ENCODE peak calls at places on chromosomes 11 and 22, in five cellular contexts. One of them, this sample, is unnamed.

GRCh38 chr22:16783930-16784354 is 41.3 kb downstream of the XKR3 start:
- DNase-seq in fibroblast of villous mesenchyme: no peak
- DNase-seq in Panc1: no peak
- DNase-seq in cardiac muscle cell: no peak
- DNase-seq in AG09309: no peak
- DNase-seq in this sample: no peak

GRCh38 chr11:69834251-69834650 is 15.0 kb upstream of the FGF3 start:
- DNase-seq in fibroblast of villous mesenchyme: no peak
- DNase-seq in Panc1: no peak
- DNase-seq in cardiac muscle cell: no peak
- DNase-seq in AG09309: no peak
- DNase-seq in this sample: no peak

GRCh38 chr11:38543311-38543710 is 1945.3 kb upstream of the RAG2 start:
- DNase-seq in fibroblast of villous mesenchyme: peak
- DNase-seq in Panc1: no peak
- DNase-seq in cardiac muscle cell: no peak
- DNase-seq in AG09309: peak
- DNase-seq in this sample: peak

GRCh38 chr11:45961841-45962240 is 39.4 kb downstream of the LARGE2 start:
- DNase-seq in fibroblast of villous mesenchyme: no peak
- DNase-seq in Panc1: no peak
- DNase-seq in cardiac muscle cell: no peak
- DNase-seq in AG09309: no peak
- DNase-seq in this sample: no peak

GRCh38 chr11:86938900-86939880 is 16.0 kb downstream of the FZD4 start:
- DNase-seq in fibroblast of villous mesenchyme: peak
- DNase-seq in Panc1: peak
- DNase-seq in cardiac muscle cell: peak
- DNase-seq in AG09309: no peak
- DNase-seq in this sample: peak

GRCh38 chr11:45754261-45754709 is 50.7 kb upstream of the SLC35C1 start:
- DNase-seq in fibroblast of villous mesenchyme: peak
- DNase-seq in Panc1: no peak
- DNase-seq in cardiac muscle cell: peak
- DNase-seq in AG09309: no peak
- DNase-seq in this sample: peak

GRCh38 chr11:86954288-86955110 is 696 bp downstream of the FZD4 start:
- DNase-seq in fibroblast of villous mesenchyme: no peak
- DNase-seq in Panc1: no peak
- DNase-seq in cardiac muscle cell: peak
- DNase-seq in AG09309: no peak
- DNase-seq in this sample: no peak

GRCh38 chr11:61955416-61956135 is 5.4 kb downstream of the BEST1 start:
- DNase-seq in fibroblast of villous mesenchyme: no peak
- DNase-seq in Panc1: no peak
- DNase-seq in cardiac muscle cell: peak
- DNase-seq in AG09309: no peak
- DNase-seq in this sample: no peak

GRCh38 chr11:95147364-95147905 is 57.8 kb downstream of the ENDOD1 start:
- DNase-seq in fibroblast of villous mesenchyme: peak
- DNase-seq in Panc1: no peak
- DNase-seq in cardiac muscle cell: no peak
- DNase-seq in AG09309: peak
- DNase-seq in this sample: peak

GRCh38 chr22:17777005-17777716 is 2.9 kb upstream of the BID start:
- DNase-seq in fibroblast of villous mesenchyme: no peak
- DNase-seq in Panc1: no peak
- DNase-seq in cardiac muscle cell: no peak
- DNase-seq in AG09309: no peak
- DNase-seq in this sample: no peak

GRCh38 chr11:93487032-93487483 is 56.1 kb downstream of the SMCO4 start:
- DNase-seq in fibroblast of villous mesenchyme: peak
- DNase-seq in Panc1: no peak
- DNase-seq in cardiac muscle cell: peak
- DNase-seq in AG09309: no peak
- DNase-seq in this sample: no peak

GRCh38 chr22:23067023-23067650 is 3.2 kb upstream of the GNAZ start:
- DNase-seq in fibroblast of villous mesenchyme: no peak
- DNase-seq in Panc1: no peak
- DNase-seq in cardiac muscle cell: no peak
- DNase-seq in AG09309: no peak
- DNase-seq in this sample: no peak

GRCh38 chr11:71269603-71270511 is 17.5 kb upstream of the SHANK2 start:
- DNase-seq in fibroblast of villous mesenchyme: no peak
- DNase-seq in Panc1: no peak
- DNase-seq in cardiac muscle cell: no peak
- DNase-seq in AG09309: no peak
- DNase-seq in this sample: no peak

GRCh38 chr22:33409134-33409533 is 351.0 kb upstream of the SYN3 start:
- DNase-seq in fibroblast of villous mesenchyme: no peak
- DNase-seq in Panc1: no peak
- DNase-seq in cardiac muscle cell: no peak
- DNase-seq in AG09309: no peak
- DNase-seq in this sample: no peak

GRCh38 chr22:44926491-44927415 is 83.1 kb downstream of the PHF21B start:
- DNase-seq in fibroblast of villous mesenchyme: no peak
- DNase-seq in Panc1: no peak
- DNase-seq in cardiac muscle cell: no peak
- DNase-seq in AG09309: no peak
- DNase-seq in this sample: no peak

GRCh38 chr22:50704510-50705218 is 32.0 kb downstream of the SHANK3 start:
- DNase-seq in fibroblast of villous mesenchyme: no peak
- DNase-seq in Panc1: no peak
- DNase-seq in cardiac muscle cell: no peak
- DNase-seq in AG09309: no peak
- DNase-seq in this sample: no peak

GRCh38 chr22:35551549-35552177 is 11.0 kb downstream of the RASD2 start:
- DNase-seq in fibroblast of villous mesenchyme: no peak
- DNase-seq in Panc1: no peak
- DNase-seq in cardiac muscle cell: no peak
- DNase-seq in AG09309: no peak
- DNase-seq in this sample: no peak

GRCh38 chr11:63763506-63764200 is 4.9 kb downstream of the ZFTA start:
- DNase-seq in fibroblast of villous mesenchyme: no peak
- DNase-seq in Panc1: no peak
- DNase-seq in cardiac muscle cell: peak
- DNase-seq in AG09309: no peak
- DNase-seq in this sample: no peak

GRCh38 chr11:93024376-93024775 is 54.9 kb downstream of the MTNR1B start:
- DNase-seq in fibroblast of villous mesenchyme: no peak
- DNase-seq in Panc1: no peak
- DNase-seq in cardiac muscle cell: no peak
- DNase-seq in AG09309: no peak
- DNase-seq in this sample: no peak

GRCh38 chr11:131038597-131038996 is 122.3 kb upstream of the SNX19 start:
- DNase-seq in fibroblast of villous mesenchyme: no peak
- DNase-seq in Panc1: no peak
- DNase-seq in cardiac muscle cell: peak
- DNase-seq in AG09309: no peak
- DNase-seq in this sample: peak

GRCh38 chr11:95849087-95849825 is 59.0 kb downstream of the CEP57 start:
- DNase-seq in fibroblast of villous mesenchyme: peak
- DNase-seq in Panc1: peak
- DNase-seq in cardiac muscle cell: peak
- DNase-seq in AG09309: no peak
- DNase-seq in this sample: peak

GRCh38 chr22:46738961-46739870 is 1.2 kb upstream of the CERK start:
- DNase-seq in fibroblast of villous mesenchyme: peak
- DNase-seq in Panc1: peak
- DNase-seq in cardiac muscle cell: no peak
- DNase-seq in AG09309: no peak
- DNase-seq in this sample: peak

GRCh38 chr11:36231300-36231699 is 57.9 kb downstream of the COMMD9 start:
- DNase-seq in fibroblast of villous mesenchyme: peak
- DNase-seq in Panc1: no peak
- DNase-seq in cardiac muscle cell: no peak
- DNase-seq in AG09309: peak
- DNase-seq in this sample: peak

GRCh38 chr11:83744620-83745192 is 458.5 kb upstream of the CCDC90B start:
- DNase-seq in fibroblast of villous mesenchyme: no peak
- DNase-seq in Panc1: no peak
- DNase-seq in cardiac muscle cell: no peak
- DNase-seq in AG09309: no peak
- DNase-seq in this sample: no peak

GRCh38 chr11:34899633-34900016 is 16.6 kb downstream of the APIP start:
- DNase-seq in fibroblast of villous mesenchyme: no peak
- DNase-seq in Panc1: no peak
- DNase-seq in cardiac muscle cell: no peak
- DNase-seq in AG09309: no peak
- DNase-seq in this sample: no peak

GRCh38 chr22:21917206-21917958 is 35.3 kb downstream of the PPM1F start:
- DNase-seq in fibroblast of villous mesenchyme: peak
- DNase-seq in Panc1: no peak
- DNase-seq in cardiac muscle cell: peak
- DNase-seq in AG09309: no peak
- DNase-seq in this sample: peak

GRCh38 chr11:70467196-70468085 is 69.1 kb downstream of the CTTN start:
- DNase-seq in fibroblast of villous mesenchyme: peak
- DNase-seq in Panc1: peak
- DNase-seq in cardiac muscle cell: peak
- DNase-seq in AG09309: no peak
- DNase-seq in this sample: peak

GRCh38 chr22:48640890-48641771 is 1186.5 kb downstream of the BRD1 start:
- DNase-seq in fibroblast of villous mesenchyme: no peak
- DNase-seq in Panc1: no peak
- DNase-seq in cardiac muscle cell: no peak
- DNase-seq in AG09309: no peak
- DNase-seq in this sample: no peak

GRCh38 chr22:23207786-23208325 is 27.5 kb downstream of the BCR start:
- DNase-seq in fibroblast of villous mesenchyme: no peak
- DNase-seq in Panc1: no peak
- DNase-seq in cardiac muscle cell: no peak
- DNase-seq in AG09309: no peak
- DNase-seq in this sample: no peak

GRCh38 chr11:92383430-92383829 is 158.8 kb downstream of the FAT3 start:
- DNase-seq in fibroblast of villous mesenchyme: peak
- DNase-seq in Panc1: no peak
- DNase-seq in cardiac muscle cell: no peak
- DNase-seq in AG09309: no peak
- DNase-seq in this sample: peak

GRCh38 chr11:8262552-8263108 is 1.0 kb downstream of the LMO1 start:
- DNase-seq in fibroblast of villous mesenchyme: peak
- DNase-seq in Panc1: no peak
- DNase-seq in cardiac muscle cell: peak
- DNase-seq in AG09309: no peak
- DNase-seq in this sample: peak

DNA sequence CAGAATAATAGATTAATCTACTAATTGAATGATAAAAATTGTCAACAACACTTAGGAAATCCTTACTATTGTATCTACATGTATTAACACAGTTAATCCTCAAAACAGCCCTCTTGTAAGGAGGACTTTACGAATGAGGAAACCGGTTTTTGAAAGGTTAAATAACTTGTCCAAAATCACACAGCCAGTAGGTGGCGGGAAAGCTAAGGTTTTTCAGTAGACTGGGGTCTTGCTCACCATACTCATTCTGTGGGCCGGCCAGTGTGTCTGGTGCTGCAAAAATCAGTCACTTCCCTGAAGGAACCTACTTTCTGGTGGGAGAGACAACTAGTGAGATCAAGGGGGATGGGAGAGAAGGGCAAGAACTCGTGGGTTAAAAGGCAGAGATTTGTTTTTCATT is 3.8 kb downstream of the DCPS start:
- DNase-seq in fibroblast of villous mesenchyme: peak
- DNase-seq in Panc1: no peak
- DNase-seq in cardiac muscle cell: peak
- DNase-seq in AG09309: no peak
- DNase-seq in this sample: peak
- TF ChIP-seq CTCF in fibroblast of villous mesenchyme: peak
- TF ChIP-seq CTCF in Panc1: no peak
- TF ChIP-seq CTCF in cardiac muscle cell: peak
- TF ChIP-seq CTCF in AG09309: peak
- TF ChIP-seq CTCF in this sample: peak

DNA sequence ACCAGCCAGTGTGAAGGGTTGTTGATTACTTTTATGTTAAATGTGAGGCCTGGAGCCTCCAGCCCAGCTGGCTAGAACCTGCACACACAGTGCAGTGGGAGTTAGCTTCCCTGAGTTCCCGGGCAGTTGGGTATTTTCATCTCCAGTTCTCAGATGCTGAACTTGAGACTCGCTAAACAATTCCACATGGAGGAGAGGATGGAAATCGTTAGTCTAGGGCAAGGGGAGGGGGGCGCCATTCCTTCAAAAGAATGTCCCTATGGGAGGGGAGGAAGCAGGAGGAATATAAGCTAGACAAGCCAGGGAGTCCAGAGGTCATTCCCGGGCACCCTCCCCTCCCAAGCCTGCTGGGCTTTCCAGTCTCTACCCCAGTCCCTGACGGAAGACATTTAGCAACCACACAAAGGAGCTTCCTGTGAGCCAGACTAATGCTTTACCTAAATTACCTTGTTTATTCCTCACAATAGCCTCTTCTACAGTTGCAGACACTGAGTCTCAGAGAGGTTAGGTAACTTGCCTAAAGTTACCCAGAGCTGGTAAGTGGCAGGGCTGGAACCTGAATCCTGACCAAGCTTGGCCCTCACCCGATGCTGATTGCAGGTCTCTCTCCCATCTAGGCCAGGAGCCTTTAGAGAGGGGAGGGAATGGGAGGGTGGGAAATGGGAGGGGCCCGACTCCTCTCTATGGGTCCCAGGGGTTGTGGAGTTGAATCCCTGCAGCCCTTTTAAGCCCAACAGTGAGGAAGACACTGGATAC is 1.9 kb upstream of the TSKU start:
- DNase-seq in fibroblast of villous mesenchyme: peak
- DNase-seq in Panc1: no peak
- DNase-seq in cardiac muscle cell: no peak
- DNase-seq in AG09309: no peak
- DNase-seq in this sample: no peak
- H3K4me3 ChIP-seq in fibroblast of villous mesenchyme: peak
- H3K4me3 ChIP-seq in Panc1: no peak
- H3K4me3 ChIP-seq in cardiac muscle cell: no peak
- H3K4me3 ChIP-seq in AG09309: no peak
- H3K4me3 ChIP-seq in this sample: no peak

GRCh38 chr11:104365676-104366075 is 201.7 kb upstream of the PDGFD start:
- DNase-seq in fibroblast of villous mesenchyme: no peak
- DNase-seq in Panc1: no peak
- DNase-seq in cardiac muscle cell: no peak
- DNase-seq in AG09309: no peak
- DNase-seq in this sample: no peak

GRCh38 chr11:104366321-104366734 is 202.4 kb upstream of the PDGFD start:
- DNase-seq in fibroblast of villous mesenchyme: no peak
- DNase-seq in Panc1: no peak
- DNase-seq in cardiac muscle cell: no peak
- DNase-seq in AG09309: no peak
- DNase-seq in this sample: no peak

GRCh38 chr11:104372111-104372510 is 208.2 kb upstream of the PDGFD start:
- DNase-seq in fibroblast of villous mesenchyme: no peak
- DNase-seq in Panc1: no peak
- DNase-seq in cardiac muscle cell: no peak
- DNase-seq in AG09309: no peak
- DNase-seq in this sample: no peak

GRCh38 chr11:104370478-104370877 is 206.5 kb upstream of the PDGFD start:
- DNase-seq in fibroblast of villous mesenchyme: no peak
- DNase-seq in Panc1: no peak
- DNase-seq in cardiac muscle cell: no peak
- DNase-seq in AG09309: no peak
- DNase-seq in this sample: no peak
- TF ChIP-seq CTCF in fibroblast of villous mesenchyme: no peak
- TF ChIP-seq CTCF in Panc1: no peak
- TF ChIP-seq CTCF in cardiac muscle cell: no peak
- TF ChIP-seq CTCF in AG09309: no peak
- TF ChIP-seq CTCF in this sample: no peak

GRCh38 chr11:85052636-85053035 is 574.5 kb downstream of the DLG2 start:
- DNase-seq in fibroblast of villous mesenchyme: no peak
- DNase-seq in Panc1: no peak
- DNase-seq in cardiac muscle cell: no peak
- DNase-seq in AG09309: no peak
- DNase-seq in this sample: no peak
- H3K4me3 ChIP-seq in fibroblast of villous mesenchyme: no peak
- H3K4me3 ChIP-seq in Panc1: no peak
- H3K4me3 ChIP-seq in cardiac muscle cell: no peak
- H3K4me3 ChIP-seq in AG09309: no peak
- H3K4me3 ChIP-seq in this sample: no peak

This sample was measured in fibroblast of pulmonary artery.